ENCODE peak calls at places on chromosome 17, in eight cellular contexts. K is small intestine; F is cardiac muscle cell; E is CD4-positive, CD25-positive, alpha-beta regulatory T cell; H is CD8-positive, alpha-beta T cell; J is uterus; G is adrenal gland; N is mesendoderm. X is an unnamed sample.
A peak's percentile ranks its signal among the peaks of the same experiment; 100 is the strongest.

GRCh38 chr17:7112527-7113108 is 2.0 kb downstream of the ASGR2 start:
- DNase-seq in J (no peak), H (no peak), F (no peak), K (no peak), E (no peak), G (no peak), N (no peak), X (no peak)

GRCh38 chr17:9905902-9906301 is 831 bp upstream of the RCVRN start:
- DNase-seq in G (no peak), H (no peak), N (peak; percentile 52), F (peak; percentile 35), E (no peak), J (no peak), K (no peak), X (peak; percentile 49)

GRCh38 chr17:21007646-21008045 is 35.2 kb downstream of the USP22 start:
- DNase-seq in F (no peak), E (no peak), J (no peak), G (no peak), N (no peak), K (no peak), H (no peak), X (no peak)

GRCh38 chr17:18093616-18094408 is 6.1 kb downstream of the DRG2 start:
- DNase-seq in E (no peak), J (no peak), K (peak; percentile 49), F (peak; percentile 47), G (no peak), H (peak; percentile 33), N (peak; percentile 63), X (peak; percentile 74)

GRCh38 chr17:45190503-45191282 is 29.0 kb downstream of the HEXIM2 start:
- DNase-seq in G (no peak), E (no peak), N (no peak), J (no peak), H (no peak), F (no peak), K (peak; percentile 53), X (no peak)

GRCh38 chr17:69235338-69236058 is 6.9 kb upstream of the ABCA10 start:
- DNase-seq in H (peak; percentile 55), J (peak; percentile 84), N (peak; percentile 90), K (peak; percentile 75), E (peak; percentile 1), F (peak; percentile 93), G (peak; percentile 83), X (peak; percentile 63)

GRCh38 chr17:5024604-5025003 is 10.6 kb downstream of the SLC52A1 start:
- DNase-seq in E (no peak), F (no peak), H (no peak), J (no peak), N (no peak), G (no peak), K (no peak), X (no peak)

GRCh38 chr17:35709874-35710273 is 21.6 kb upstream of the RASL10B start:
- DNase-seq in G (no peak), J (no peak), E (no peak), H (no peak), K (no peak), N (no peak), F (no peak), X (no peak)

GRCh38 chr17:79812969-79813825 is 16.3 kb upstream of the CBX8 start:
- DNase-seq in H (no peak), N (no peak), E (no peak), G (no peak), J (no peak), F (no peak), K (no peak), X (no peak)

GRCh38 chr17:5837055-5837491 is 233.1 kb upstream of the WSCD1 start:
- DNase-seq in F (no peak), H (no peak), N (no peak), G (no peak), J (no peak), E (no peak), K (no peak), X (no peak)

GRCh38 chr17:34167359-34167758 is 87.7 kb upstream of the CCL2 start:
- DNase-seq in G (no peak), E (no peak), K (no peak), J (no peak), N (no peak), F (no peak), H (no peak), X (no peak)

GRCh38 chr17:6910987-6911603 is 79.6 kb upstream of the TEKT1 start:
- DNase-seq in G (no peak), H (no peak), K (peak; percentile 48), J (no peak), F (peak; percentile 67), E (no peak), N (peak; percentile 40), X (no peak)

GRCh38 chr17:3827124-3827773 is 18.8 kb downstream of the NCBP3 start:
- DNase-seq in K (peak; percentile 74), F (peak; percentile 70), N (peak; percentile 80), H (peak; percentile 74), J (peak; percentile 44), E (peak; percentile 57), G (peak; percentile 51), X (no peak)

GRCh38 chr17:35073183-35073790 is 9.8 kb upstream of the RFFL start:
- DNase-seq in H (no peak), N (no peak), K (no peak), J (no peak), E (no peak), G (no peak), F (no peak), X (no peak)

GRCh38 chr17:47318197-47318918 is 5.4 kb upstream of the EFCAB13 start:
- DNase-seq in F (no peak), H (no peak), K (no peak), G (no peak), N (no peak), J (no peak), E (no peak), X (no peak)

GRCh38 chr17:63435681-63436522 is 10.2 kb downstream of the CYB561 start:
- DNase-seq in K (peak; percentile 67), G (no peak), H (no peak), E (no peak), J (peak; percentile 24), N (no peak), F (no peak), X (no peak)

GRCh38 chr17:59357929-59358328 is 26.5 kb downstream of the YPEL2 start:
- DNase-seq in F (no peak), J (no peak), K (no peak), G (peak; percentile 64), E (no peak), H (no peak), N (no peak), X (no peak)

GRCh38 chr17:75325827-75326586 is 36.8 kb upstream of the SLC25A19 start:
- DNase-seq in E (no peak), F (no peak), G (no peak), K (no peak), J (no peak), H (no peak), N (peak; percentile 51), X (no peak)

GRCh38 chr17:39400547-39401411 is 647 bp downstream of the FBXL20 start:
- DNase-seq in K (peak; percentile 28), F (no peak), J (no peak), N (peak; percentile 31), G (peak; percentile 40), H (peak; percentile 28), E (no peak), X (peak; percentile 24)

GRCh38 chr17:59620518-59621259 is 994 bp downstream of the CLTC start:
- DNase-seq in N (peak; percentile 77), F (peak; percentile 57), J (peak; percentile 18), K (peak; percentile 52), G (peak; percentile 55), H (peak; percentile 65), E (peak; percentile 42), X (peak; percentile 30)

GRCh38 chr17:35715416-35715815 is 16.0 kb upstream of the RASL10B start:
- DNase-seq in K (no peak), G (no peak), J (no peak), H (no peak), E (no peak), F (peak; percentile 69), N (no peak), X (no peak)

GRCh38 chr17:80294210-80294609 is 33.6 kb downstream of the RNF213 start:
- DNase-seq in E (no peak), N (no peak), K (no peak), H (no peak), G (no peak), F (no peak), J (no peak), X (no peak)

GRCh38 chr17:19753049-19753444 is 4.9 kb upstream of the ALDH3A1 start:
- DNase-seq in K (peak; percentile 91), J (no peak), G (peak; percentile 81), F (no peak), E (no peak), H (no peak), N (peak; percentile 61), X (peak; percentile 55)

GRCh38 chr17:27879987-27880608 is 13.1 kb downstream of the LYRM9 start:
- DNase-seq in E (peak; percentile 39), H (peak; percentile 50), G (peak; percentile 76), K (peak; percentile 83), F (peak; percentile 84), N (peak; percentile 72), J (peak; percentile 39), X (peak; percentile 74)

GRCh38 chr17:50265690-50266306 is 8.5 kb upstream of the TMEM92 start:
- DNase-seq in G (no peak), K (no peak), H (no peak), F (no peak), N (no peak), J (peak; percentile 16), E (no peak), X (no peak)
- H3K4me3 ChIP-seq in G (no peak overlapping the region), K (no peak overlapping the region), H (no peak overlapping the region), F (no peak overlapping the region), N (no peak overlapping the region), J (no peak overlapping the region), E (no peak overlapping the region), X (no peak overlapping the region)

GRCh38 chr17:2474371-2474770 is 37.3 kb downstream of the METTL16 start:
- DNase-seq in K (no peak), J (no peak), F (no peak), N (no peak), E (no peak), G (no peak), H (no peak), X (no peak)
- H3K4me1 ChIP-seq in K (no peaks in the 10 kb centered on the region), J (no peaks in the 10 kb centered on the region), F (no peaks in the 10 kb centered on the region), N (no peaks in the 10 kb centered on the region), E (no peaks in the 10 kb centered on the region), G (no peaks in the 10 kb centered on the region), H (no peaks in the 10 kb centered on the region), X (peaks cover 7% of the 10 kb centered on the region)

DNA sequence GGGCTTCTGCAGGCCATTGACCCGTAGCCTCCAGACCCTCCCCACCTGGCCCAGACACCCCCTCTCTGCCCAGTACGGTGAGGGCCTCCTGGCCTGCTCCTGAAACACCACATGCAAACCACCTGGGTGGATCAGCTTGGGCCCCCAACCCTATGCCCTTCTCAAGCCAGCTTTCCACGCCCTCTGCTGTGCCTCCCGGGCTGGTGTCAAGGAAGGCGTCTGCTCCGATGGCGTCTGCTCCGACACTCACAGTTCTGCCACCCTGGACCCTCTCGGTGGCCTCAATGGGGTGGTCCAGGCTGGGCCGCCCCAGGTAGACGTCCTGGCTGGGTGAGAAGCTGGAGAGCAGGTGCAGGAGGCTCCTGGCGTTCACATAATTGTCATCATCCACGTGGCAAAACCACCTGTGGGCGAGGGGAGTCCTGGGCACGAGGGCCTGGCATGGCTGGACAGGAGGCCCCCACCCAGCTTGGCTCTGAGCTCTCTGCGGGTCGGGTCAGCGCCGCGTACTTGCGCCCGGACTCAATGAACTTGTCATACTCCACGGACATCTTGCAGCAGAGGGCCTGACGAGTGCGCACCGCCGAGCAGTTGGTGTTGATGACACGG is 1.4 kb downstream of the RFNG start:
- DNase-seq in N (no peak), J (no peak), F (no peak), K (no peak), H (peak; percentile 16), G (no peak), E (no peak), X (no peak)
- H3K4me3 ChIP-seq in N (no peak overlapping the region), J (peak overlapping the region; percentile 48), F (peak overlapping the region; percentile 90), K (peak overlapping the region; percentile 98), H (no peak overlapping the region), G (peak overlapping the region; percentile 97), E (no peak overlapping the region), X (peak overlapping the region; percentile 91)

GRCh38 chr17:82333279-82334171 is at the start of gene SECTM1:
- DNase-seq in F (no peak), J (peak; percentile 68), H (peak; percentile 21), N (no peak), G (no peak), E (no peak), K (peak; percentile 55), X (peak; percentile 66)
- H3K4me1 ChIP-seq in F (peaks cover 24% of the 10 kb centered on the region), J (no peaks in the 10 kb centered on the region), H (peaks cover 25% of the 10 kb centered on the region), N (no peaks in the 10 kb centered on the region), G (peaks cover 12% of the 10 kb centered on the region), E (peaks cover 31% of the 10 kb centered on the region), K (peaks cover 12% of the 10 kb centered on the region), X (peaks cover 58% of the 10 kb centered on the region)

X was measured in left ventricle myocardium inferior.